ENCODE peak calls at places on chromosomes 1 and 21, in seven cellular contexts. One of them, this sample, is unnamed.

GRCh38 chr1:24704411-24705259 is 40.6 kb upstream of the CLIC4 start:
- DNase-seq in activated CD4-positive, alpha-beta T cell treated with anti-CD3 and anti-CD28 coated beads, Interleukin-2, amount 50 U/mL, for 4 hours: no peak
- DNase-seq in AG04450: no peak
- DNase-seq in mucosa of descending colon: no peak
- DNase-seq in left ventricle myocardium inferior: no peak
- DNase-seq in HFF-Myc: no peak
- DNase-seq in NCI-H2081: peak
- DNase-seq in this sample: peak

GRCh38 chr1:23403355-23403734 is 21.2 kb downstream of the TCEA3 start:
- DNase-seq in NCI-H2081: no peak
- DNase-seq in mucosa of descending colon: no peak
- DNase-seq in HFF-Myc: no peak
- DNase-seq in left ventricle myocardium inferior: no peak
- DNase-seq in AG04450: no peak
- DNase-seq in activated CD4-positive, alpha-beta T cell treated with anti-CD3 and anti-CD28 coated beads, Interleukin-2, amount 50 U/mL, for 4 hours: no peak
- DNase-seq in this sample: no peak

GRCh38 chr1:109084563-109085517 is 5.7 kb upstream of the TMEM167B start:
- DNase-seq in activated CD4-positive, alpha-beta T cell treated with anti-CD3 and anti-CD28 coated beads, Interleukin-2, amount 50 U/mL, for 4 hours: no peak
- DNase-seq in AG04450: no peak
- DNase-seq in HFF-Myc: no peak
- DNase-seq in mucosa of descending colon: no peak
- DNase-seq in left ventricle myocardium inferior: no peak
- DNase-seq in NCI-H2081: no peak
- DNase-seq in this sample: no peak

GRCh38 chr1:239025223-239025622 is 361.1 kb upstream of the CHRM3 start:
- DNase-seq in AG04450: no peak
- DNase-seq in NCI-H2081: no peak
- DNase-seq in activated CD4-positive, alpha-beta T cell treated with anti-CD3 and anti-CD28 coated beads, Interleukin-2, amount 50 U/mL, for 4 hours: no peak
- DNase-seq in left ventricle myocardium inferior: no peak
- DNase-seq in mucosa of descending colon: no peak
- DNase-seq in HFF-Myc: no peak
- DNase-seq in this sample: no peak

GRCh38 chr1:844472-845026 is 79.2 kb upstream of the SAMD11 start:
- DNase-seq in activated CD4-positive, alpha-beta T cell treated with anti-CD3 and anti-CD28 coated beads, Interleukin-2, amount 50 U/mL, for 4 hours: no peak
- DNase-seq in mucosa of descending colon: no peak
- DNase-seq in left ventricle myocardium inferior: no peak
- DNase-seq in AG04450: no peak
- DNase-seq in NCI-H2081: no peak
- DNase-seq in HFF-Myc: no peak
- DNase-seq in this sample: no peak

GRCh38 chr1:10074059-10074854 is 41.5 kb downstream of the UBE4B start:
- DNase-seq in mucosa of descending colon: peak
- DNase-seq in left ventricle myocardium inferior: no peak
- DNase-seq in AG04450: peak
- DNase-seq in HFF-Myc: peak
- DNase-seq in activated CD4-positive, alpha-beta T cell treated with anti-CD3 and anti-CD28 coated beads, Interleukin-2, amount 50 U/mL, for 4 hours: peak
- DNase-seq in NCI-H2081: no peak
- DNase-seq in this sample: peak

GRCh38 chr1:206693592-206693991 is 8.9 kb downstream of the MAPKAPK2 start:
- DNase-seq in NCI-H2081: no peak
- DNase-seq in AG04450: no peak
- DNase-seq in mucosa of descending colon: no peak
- DNase-seq in HFF-Myc: no peak
- DNase-seq in activated CD4-positive, alpha-beta T cell treated with anti-CD3 and anti-CD28 coated beads, Interleukin-2, amount 50 U/mL, for 4 hours: no peak
- DNase-seq in left ventricle myocardium inferior: no peak
- DNase-seq in this sample: no peak

GRCh38 chr1:219917851-219918466 is 10.4 kb downstream of the SLC30A10 start:
- DNase-seq in HFF-Myc: peak
- DNase-seq in AG04450: no peak
- DNase-seq in activated CD4-positive, alpha-beta T cell treated with anti-CD3 and anti-CD28 coated beads, Interleukin-2, amount 50 U/mL, for 4 hours: no peak
- DNase-seq in mucosa of descending colon: no peak
- DNase-seq in NCI-H2081: no peak
- DNase-seq in left ventricle myocardium inferior: no peak
- DNase-seq in this sample: no peak

GRCh38 chr1:12078938-12079861 is 16.1 kb downstream of the TNFRSF8 start:
- DNase-seq in left ventricle myocardium inferior: no peak
- DNase-seq in HFF-Myc: peak
- DNase-seq in mucosa of descending colon: peak
- DNase-seq in NCI-H2081: no peak
- DNase-seq in activated CD4-positive, alpha-beta T cell treated with anti-CD3 and anti-CD28 coated beads, Interleukin-2, amount 50 U/mL, for 4 hours: no peak
- DNase-seq in AG04450: peak
- DNase-seq in this sample: no peak

GRCh38 chr1:38584408-38585037 is 275.0 kb downstream of the RRAGC start:
- DNase-seq in HFF-Myc: no peak
- DNase-seq in activated CD4-positive, alpha-beta T cell treated with anti-CD3 and anti-CD28 coated beads, Interleukin-2, amount 50 U/mL, for 4 hours: no peak
- DNase-seq in left ventricle myocardium inferior: no peak
- DNase-seq in mucosa of descending colon: no peak
- DNase-seq in NCI-H2081: no peak
- DNase-seq in AG04450: no peak
- DNase-seq in this sample: no peak

GRCh38 chr1:98963359-98963758 is 41.3 kb downstream of the PLPPR5 start:
- DNase-seq in NCI-H2081: no peak
- DNase-seq in mucosa of descending colon: no peak
- DNase-seq in AG04450: no peak
- DNase-seq in activated CD4-positive, alpha-beta T cell treated with anti-CD3 and anti-CD28 coated beads, Interleukin-2, amount 50 U/mL, for 4 hours: no peak
- DNase-seq in HFF-Myc: no peak
- DNase-seq in left ventricle myocardium inferior: no peak
- DNase-seq in this sample: no peak

GRCh38 chr1:103108525-103109150 is 316 bp upstream of the COL11A1 start:
- DNase-seq in left ventricle myocardium inferior: no peak
- DNase-seq in mucosa of descending colon: no peak
- DNase-seq in NCI-H2081: no peak
- DNase-seq in AG04450: no peak
- DNase-seq in activated CD4-positive, alpha-beta T cell treated with anti-CD3 and anti-CD28 coated beads, Interleukin-2, amount 50 U/mL, for 4 hours: no peak
- DNase-seq in HFF-Myc: no peak
- DNase-seq in this sample: no peak

GRCh38 chr1:205477759-205478247 is 22.0 kb upstream of the BLACAT1 start:
- DNase-seq in AG04450: no peak
- DNase-seq in activated CD4-positive, alpha-beta T cell treated with anti-CD3 and anti-CD28 coated beads, Interleukin-2, amount 50 U/mL, for 4 hours: no peak
- DNase-seq in NCI-H2081: peak
- DNase-seq in mucosa of descending colon: peak
- DNase-seq in left ventricle myocardium inferior: peak
- DNase-seq in HFF-Myc: peak
- DNase-seq in this sample: no peak

GRCh38 chr21:41660748-41661147 is 106.1 kb downstream of the RIPK4 start:
- DNase-seq in mucosa of descending colon: no peak
- DNase-seq in NCI-H2081: no peak
- DNase-seq in left ventricle myocardium inferior: no peak
- DNase-seq in AG04450: no peak
- DNase-seq in activated CD4-positive, alpha-beta T cell treated with anti-CD3 and anti-CD28 coated beads, Interleukin-2, amount 50 U/mL, for 4 hours: no peak
- DNase-seq in HFF-Myc: no peak
- DNase-seq in this sample: no peak

GRCh38 chr1:27011976-27012563 is 580 bp downstream of the TENT5B start:
- DNase-seq in activated CD4-positive, alpha-beta T cell treated with anti-CD3 and anti-CD28 coated beads, Interleukin-2, amount 50 U/mL, for 4 hours: no peak
- DNase-seq in left ventricle myocardium inferior: no peak
- DNase-seq in NCI-H2081: no peak
- DNase-seq in HFF-Myc: no peak
- DNase-seq in AG04450: no peak
- DNase-seq in mucosa of descending colon: no peak
- DNase-seq in this sample: no peak

GRCh38 chr1:57204942-57205787 is 218.7 kb downstream of the DAB1 start:
- DNase-seq in HFF-Myc: no peak
- DNase-seq in AG04450: no peak
- DNase-seq in NCI-H2081: no peak
- DNase-seq in activated CD4-positive, alpha-beta T cell treated with anti-CD3 and anti-CD28 coated beads, Interleukin-2, amount 50 U/mL, for 4 hours: no peak
- DNase-seq in left ventricle myocardium inferior: no peak
- DNase-seq in mucosa of descending colon: no peak
- DNase-seq in this sample: no peak

GRCh38 chr1:111903858-111904449 is 85.5 kb downstream of the KCND3 start:
- DNase-seq in mucosa of descending colon: no peak
- DNase-seq in activated CD4-positive, alpha-beta T cell treated with anti-CD3 and anti-CD28 coated beads, Interleukin-2, amount 50 U/mL, for 4 hours: no peak
- DNase-seq in HFF-Myc: no peak
- DNase-seq in left ventricle myocardium inferior: no peak
- DNase-seq in AG04450: no peak
- DNase-seq in NCI-H2081: no peak
- DNase-seq in this sample: no peak

GRCh38 chr1:159647616-159648015 is 60.0 kb downstream of the APCS start:
- DNase-seq in AG04450: no peak
- DNase-seq in NCI-H2081: no peak
- DNase-seq in left ventricle myocardium inferior: no peak
- DNase-seq in activated CD4-positive, alpha-beta T cell treated with anti-CD3 and anti-CD28 coated beads, Interleukin-2, amount 50 U/mL, for 4 hours: no peak
- DNase-seq in HFF-Myc: no peak
- DNase-seq in mucosa of descending colon: no peak
- DNase-seq in this sample: no peak

GRCh38 chr1:108531429-108531828 is 28.5 kb upstream of the EEIG2 start:
- DNase-seq in left ventricle myocardium inferior: no peak
- DNase-seq in mucosa of descending colon: no peak
- DNase-seq in activated CD4-positive, alpha-beta T cell treated with anti-CD3 and anti-CD28 coated beads, Interleukin-2, amount 50 U/mL, for 4 hours: no peak
- DNase-seq in HFF-Myc: no peak
- DNase-seq in NCI-H2081: no peak
- DNase-seq in AG04450: no peak
- DNase-seq in this sample: no peak

GRCh38 chr1:152191711-152192110 is 32.3 kb downstream of the HRNR start:
- DNase-seq in mucosa of descending colon: no peak
- DNase-seq in AG04450: no peak
- DNase-seq in HFF-Myc: no peak
- DNase-seq in activated CD4-positive, alpha-beta T cell treated with anti-CD3 and anti-CD28 coated beads, Interleukin-2, amount 50 U/mL, for 4 hours: no peak
- DNase-seq in NCI-H2081: no peak
- DNase-seq in left ventricle myocardium inferior: no peak
- DNase-seq in this sample: no peak

GRCh38 chr1:107787299-107787698 is 177.7 kb downstream of the VAV3 start:
- DNase-seq in left ventricle myocardium inferior: no peak
- DNase-seq in AG04450: no peak
- DNase-seq in mucosa of descending colon: peak
- DNase-seq in HFF-Myc: no peak
- DNase-seq in activated CD4-positive, alpha-beta T cell treated with anti-CD3 and anti-CD28 coated beads, Interleukin-2, amount 50 U/mL, for 4 hours: no peak
- DNase-seq in NCI-H2081: no peak
- DNase-seq in this sample: no peak

GRCh38 chr1:58618303-58618702 is 41.3 kb upstream of the TACSTD2 start:
- DNase-seq in HFF-Myc: peak
- DNase-seq in left ventricle myocardium inferior: no peak
- DNase-seq in AG04450: peak
- DNase-seq in mucosa of descending colon: peak
- DNase-seq in activated CD4-positive, alpha-beta T cell treated with anti-CD3 and anti-CD28 coated beads, Interleukin-2, amount 50 U/mL, for 4 hours: no peak
- DNase-seq in NCI-H2081: no peak
- DNase-seq in this sample: peak

GRCh38 chr1:18285533-18285924 is 177.9 kb downstream of the IGSF21 start:
- DNase-seq in HFF-Myc: no peak
- DNase-seq in NCI-H2081: no peak
- DNase-seq in left ventricle myocardium inferior: no peak
- DNase-seq in activated CD4-positive, alpha-beta T cell treated with anti-CD3 and anti-CD28 coated beads, Interleukin-2, amount 50 U/mL, for 4 hours: no peak
- DNase-seq in AG04450: no peak
- DNase-seq in mucosa of descending colon: no peak
- DNase-seq in this sample: no peak

This sample was measured in glomerular endothelial cell.